ENCODE peak calls at places on chromosomes 13 and 19, in five cellular contexts. I is endodermal cell; Q is left ventricle myocardium inferior; P is CD8-positive, alpha-beta T cell; G is body of pancreas. M is an unnamed sample. For H3K4me1, the result is how much of the 10 kb centered on the place peaks cover.

GRCh38 chr13:102191951-102192461 is 209.8 kb downstream of the FGF14 start:
- DNase-seq in G (no peak), Q (no peak), P (no peak), I (no peak), M (no peak)

GRCh38 chr13:29369060-29369743 is 226.3 kb downstream of the SLC7A1 start:
- DNase-seq in Q (no peak), P (no peak), G (no peak), I (peak), M (no peak)

GRCh38 chr13:76473552-76474134 is 412.6 kb downstream of the KCTD12 start:
- DNase-seq in G (peak), I (peak), Q (peak), P (peak), M (no peak)

GRCh38 chr13:23348270-23349126 is 85.0 kb downstream of the SACS start:
- DNase-seq in G (no peak), P (no peak), Q (no peak), I (no peak), M (no peak)

GRCh38 chr13:58843567-58843966 is 1212.0 kb downstream of the PCDH17 start:
- DNase-seq in P (no peak), I (peak), G (no peak), Q (no peak), M (no peak)

GRCh38 chr13:64099994-64100393 is 2684.3 kb upstream of the PCDH20 start:
- DNase-seq in P (no peak), I (no peak), Q (no peak), G (no peak), M (no peak)

GRCh38 chr19:46849610-46850009 is 1.0 kb downstream of the AP2S1 start:
- DNase-seq in I (peak), G (no peak), P (no peak), Q (no peak), M (peak)

GRCh38 chr13:48653074-48654054 is at the start of gene CYSLTR2:
- DNase-seq in I (no peak), P (no peak), G (no peak), Q (no peak), M (no peak)

GRCh38 chr19:49713236-49713845 is 22.4 kb downstream of the CPT1C start:
- DNase-seq in Q (no peak), I (no peak), G (no peak), P (no peak), M (no peak)

GRCh38 chr13:114108894-114109293 is 23.5 kb downstream of the RASA3 start:
- DNase-seq in I (peak), Q (no peak), P (no peak), G (no peak), M (peak)

GRCh38 chr19:17754634-17755532 is 3.6 kb downstream of the FCHO1 start:
- DNase-seq in I (no peak), G (no peak), Q (no peak), P (no peak), M (no peak)

GRCh38 chr19:35265126-35265995 is 3.4 kb upstream of the USF2 start:
- DNase-seq in I (peak), Q (no peak), P (no peak), G (peak), M (no peak)

GRCh38 chr13:29937836-29938235 is 87.4 kb upstream of the UBL3 start:
- DNase-seq in G (no peak), Q (no peak), I (no peak), P (no peak), M (no peak)

GRCh38 chr13:97445504-97446187 is 11.7 kb downstream of the RAP2A start:
- DNase-seq in Q (no peak), I (no peak), G (no peak), P (no peak), M (no peak)

GRCh38 chr19:14495678-14496028 is 274 bp downstream of the GIPC1 start:
- DNase-seq in I (no peak), Q (no peak), P (no peak), G (no peak), M (peak)

GRCh38 chr19:31597616-31598015 is 248.4 kb upstream of the TSHZ3 start:
- DNase-seq in P (no peak), Q (no peak), I (peak), G (no peak), M (no peak)

GRCh38 chr13:108276060-108276459 is 6.5 kb downstream of the TNFSF13B start:
- DNase-seq in Q (peak), P (no peak), G (no peak), I (no peak), M (no peak)

GRCh38 chr13:91232716-91233115 is 114.8 kb upstream of the MIR17HG start:
- DNase-seq in Q (no peak), G (no peak), P (no peak), I (no peak), M (no peak)

GRCh38 chr19:39247701-39248664 is 673 bp downstream of the IFNL4 start:
- DNase-seq in I (peak), G (no peak), Q (no peak), P (no peak), M (no peak)

GRCh38 chr19:2478756-2479555 is 3.0 kb downstream of the GADD45B start:
- DNase-seq in Q (peak), P (peak), G (peak), I (peak), M (peak)

GRCh38 chr19:54803410-54803809 is at the start of gene KIR2DL4:
- DNase-seq in P (no peak), I (no peak), Q (no peak), G (no peak), M (no peak)

GRCh38 chr13:111409413-111409812 is 89.0 kb downstream of the TEX29 start:
- DNase-seq in I (no peak), G (no peak), P (no peak), Q (no peak), M (no peak)

GRCh38 chr19:7871530-7872305 is 2.5 kb downstream of the PRR36 start:
- DNase-seq in P (peak), G (peak), I (peak), Q (peak), M (peak)

GRCh38 chr19:10421981-10422461 is 1.7 kb downstream of the PDE4A start:
- DNase-seq in Q (no peak), G (no peak), P (no peak), I (no peak), M (no peak)

GRCh38 chr19:10419200-10419645 is 1.1 kb upstream of the PDE4A start:
- DNase-seq in G (no peak), I (peak), P (no peak), Q (no peak), M (no peak)

GRCh38 chr19:10419646-10420443 is 493 bp upstream of the PDE4A start:
- DNase-seq in P (no peak), Q (no peak), G (no peak), I (peak), M (no peak)

GRCh38 chr19:10421240-10421948 is 1.1 kb downstream of the PDE4A start:
- DNase-seq in Q (no peak), P (no peak), G (no peak), I (no peak), M (no peak)

DNA sequence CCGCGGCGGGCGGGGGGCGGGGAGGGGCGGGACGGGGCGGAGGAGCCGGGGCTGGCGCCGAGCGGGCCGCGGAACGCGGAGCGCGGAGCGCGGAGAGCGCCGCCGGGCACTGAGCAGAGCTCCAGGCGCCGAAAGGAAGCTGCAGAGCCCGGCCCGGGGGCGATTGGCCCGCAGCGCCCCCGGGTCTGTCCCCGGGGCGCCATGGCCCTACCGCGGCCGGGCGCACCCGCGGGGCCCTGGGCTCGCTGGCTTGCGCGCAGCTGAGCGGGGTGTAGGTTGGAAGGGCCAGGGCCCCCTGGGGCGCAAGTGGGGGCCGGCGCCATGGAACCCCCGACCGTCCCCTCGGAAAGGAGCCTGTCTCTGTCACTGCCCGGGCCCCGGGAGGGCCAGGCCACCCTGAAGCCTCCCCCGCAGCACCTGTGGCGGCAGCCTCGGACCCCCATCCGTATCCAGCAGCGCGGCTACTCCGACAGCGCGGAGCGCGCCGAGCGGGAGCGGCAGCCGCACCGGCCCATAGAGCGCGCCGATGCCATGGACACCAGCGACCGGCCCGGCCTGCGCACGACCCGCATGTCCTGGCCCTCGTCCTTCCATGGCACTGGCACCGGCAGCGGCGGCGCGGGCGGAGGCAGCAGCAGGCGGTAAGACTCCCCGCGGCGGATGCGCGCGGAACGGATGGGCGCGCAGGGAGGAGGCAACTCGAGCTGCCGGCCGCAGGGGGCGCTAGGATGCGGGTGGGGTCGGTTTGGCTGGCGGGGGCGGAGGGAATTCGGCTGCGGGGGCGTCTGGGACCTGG is at the start of gene PDE4A:
- DNase-seq in P (no peak), I (peak), G (no peak), Q (no peak), M (peak)
- TF ChIP-seq CTCF in P (peak), I (peak), G (no peak), Q (peak), M (no peak)

GRCh38 chr13:45975337-45975736 is 77.2 kb downstream of the ZC3H13 start:
- DNase-seq in Q (no peak), I (no peak), P (no peak), G (no peak), M (no peak)
- H3K4me1 ChIP-seq in Q (under half), I (under half), P (under half), G (under half), M (under half)

DNA sequence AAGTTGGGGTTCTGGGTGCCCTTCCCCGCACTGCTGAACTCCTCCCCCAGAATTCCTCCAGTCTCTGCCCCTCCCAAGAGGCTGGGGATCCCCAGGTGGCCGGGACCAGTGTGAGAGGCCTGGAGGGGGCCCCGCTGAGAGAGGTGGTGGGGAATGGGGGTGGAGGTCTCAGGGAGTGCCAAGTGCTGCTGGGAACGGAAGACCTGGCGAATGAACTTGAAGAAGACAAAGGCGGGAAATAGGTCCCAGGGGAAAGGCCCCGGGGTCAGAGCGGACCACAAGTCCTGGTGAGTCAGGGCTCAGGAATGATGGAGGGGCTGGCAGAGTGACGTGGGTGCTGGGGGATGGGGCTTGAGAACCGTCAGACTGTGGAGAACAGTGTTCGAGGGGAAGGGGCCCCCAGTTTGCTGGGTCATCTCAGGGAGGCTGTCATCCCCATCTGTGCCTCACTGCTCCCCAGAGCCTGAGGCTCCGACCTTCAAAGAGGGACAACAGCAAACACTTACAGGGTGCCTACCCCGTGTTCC is 15.8 kb upstream of the SEMA6B start:
- DNase-seq in I (peak), P (no peak), G (peak), Q (peak), M (no peak)
- H3K4me3 ChIP-seq in I (no peak), P (no peak), G (no peak), Q (peak), M (no peak)

GRCh38 chr13:42078113-42078769 is 29.8 kb downstream of the DGKH start:
- DNase-seq in P (no peak), G (no peak), Q (no peak), I (peak), M (no peak)
- TF ChIP-seq CTCF in P (no peak), G (no peak), Q (peak), I (peak), M (no peak)

DNA sequence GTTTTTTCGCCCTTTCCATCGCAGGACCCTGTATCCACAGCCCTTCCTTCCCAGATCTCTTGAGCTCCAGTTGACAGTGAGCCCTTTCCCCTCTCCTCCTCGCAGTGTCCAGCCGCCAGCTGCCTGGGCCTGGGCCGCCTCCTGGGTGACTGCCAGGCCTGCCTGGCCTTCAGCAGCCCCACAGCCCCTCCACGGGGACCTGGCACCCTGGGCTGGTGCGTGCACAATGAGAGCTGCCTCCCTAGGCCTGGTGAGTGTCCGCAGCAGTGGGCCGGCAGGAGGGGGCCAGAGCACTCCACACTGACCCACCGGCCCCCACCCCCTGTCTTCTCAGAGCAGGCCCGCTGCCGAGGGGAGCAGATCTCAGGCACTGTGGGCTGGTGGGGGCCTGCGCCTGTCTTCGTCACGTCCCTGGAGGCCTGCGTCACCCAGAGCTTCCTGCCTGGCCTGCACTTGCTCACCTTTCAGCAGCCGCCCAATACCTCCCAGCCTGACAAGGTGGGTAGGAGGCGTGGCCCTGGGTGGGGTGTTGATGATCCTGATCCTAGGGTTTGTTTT is 19.0 kb downstream of the MEGF8 start:
- DNase-seq in Q (no peak), P (no peak), G (no peak), I (no peak), M (no peak)
- H3K4me1 ChIP-seq in Q (under half), P (under half), G (under half), I (under half), M (under half)

M was measured in mucosa of descending colon.